ENCODE peak calls at places on chromosomes 13 and 19, in four cellular contexts. Q is stimulated activated CD8-positive, alpha-beta memory T cell treated with anti-CD3 and anti-CD28 coated beads, Interleukin-15, amount 100 ng/mL, for 1 hour; R is activated gamma-delta T cell treated with anti-CD3 and anti-CD28 coated beads, Interleukin-2, amount 50 U/mL, for 16 hours; W is caudate nucleus. G is an unnamed sample.

GRCh38 chr13:33284016-33284415 is 1.5 kb downstream of the STARD13 start:
- DNase-seq in Q (no peak), R (no peak), W (no peak), G (no peak)

GRCh38 chr13:26226209-26226608 is 4.1 kb upstream of the RNF6 start:
- DNase-seq in Q (no peak), R (no peak), W (no peak), G (no peak)

GRCh38 chr13:32802159-32802558 is 214.1 kb upstream of the KL start:
- DNase-seq in Q (no peak), R (no peak), W (no peak), G (no peak)

GRCh38 chr19:13132471-13133166 is 14.6 kb downstream of the NACC1 start:
- DNase-seq in Q (no peak), R (peak), W (no peak), G (no peak)

GRCh38 chr13:43732726-43733125 is 54.0 kb downstream of the ENOX1 start:
- DNase-seq in Q (no peak), R (no peak), W (no peak), G (no peak)

GRCh38 chr13:51814825-51815650 is 11.1 kb upstream of the DHRS12 start:
- DNase-seq in Q (peak), R (peak), W (no peak), G (peak)

GRCh38 chr13:77898097-77898496 is 20.5 kb downstream of the EDNRB start:
- DNase-seq in Q (no peak), R (no peak), W (no peak), G (no peak)

GRCh38 chr13:42981853-42982252 is 10.2 kb downstream of the EPSTI1 start:
- DNase-seq in Q (no peak), R (no peak), W (no peak), G (no peak)

GRCh38 chr19:48660854-48661731 is 11.7 kb downstream of the NTN5 start:
- DNase-seq in Q (peak), R (peak), W (peak), G (peak)

GRCh38 chr19:14830702-14831101 is 4.3 kb downstream of the OR7A5 start:
- DNase-seq in Q (no peak), R (no peak), W (no peak), G (no peak)

GRCh38 chr13:40026174-40026585 is 370.7 kb downstream of the COG6 start:
- DNase-seq in Q (no peak), R (peak), W (no peak), G (no peak)

GRCh38 chr19:11191273-11191755 is 6.0 kb downstream of the KANK2 start:
- DNase-seq in Q (no peak), R (no peak), W (no peak), G (peak)

GRCh38 chr13:33188093-33188882 is 97.3 kb downstream of the STARD13 start:
- DNase-seq in Q (no peak), R (no peak), W (no peak), G (no peak)

GRCh38 chr19:18932216-18932841 is 8.7 kb downstream of the HOMER3 start:
- DNase-seq in Q (peak), R (peak), W (no peak), G (peak)

GRCh38 chr19:43777163-43777700 is 3.5 kb downstream of the KCNN4 start:
- DNase-seq in Q (no peak), R (no peak), W (no peak), G (no peak)

GRCh38 chr13:94195715-94196114 is 283.8 kb downstream of the DCT start:
- DNase-seq in Q (no peak), R (no peak), W (no peak), G (no peak)

GRCh38 chr13:26616126-26616525 is 58.6 kb downstream of the WASF3 start:
- DNase-seq in Q (no peak), R (no peak), W (no peak), G (no peak)

G was measured in left ventricle myocardium superior.